ENCODE peak calls at places on chromosomes 13 and 19, in four cellular contexts. B is natural killer cell, A is left ventricle myocardium inferior, J is foreskin fibroblast. Y is an unnamed sample.

GRCh38 chr13:70457474-70457873 is 349.2 kb upstream of the KLHL1 start:
- DNase-seq in A (no peak), B (no peak), J (no peak), Y (no peak)

GRCh38 chr19:6753178-6754031 is 13.8 kb downstream of the SH2D3A start:
- DNase-seq in A (peak), B (peak), J (peak), Y (peak)

GRCh38 chr13:31627097-31627496 is 112.2 kb upstream of the RXFP2 start:
- DNase-seq in A (no peak), B (no peak), J (peak), Y (no peak)

GRCh38 chr13:90532861-90533260 is 814.6 kb upstream of the MIR17HG start:
- DNase-seq in J (no peak), A (no peak), B (no peak), Y (no peak)

GRCh38 chr19:48295458-48295857 is 25.6 kb downstream of the ZNF114 start:
- DNase-seq in J (no peak), B (no peak), A (no peak), Y (no peak)

GRCh38 chr19:41308450-41309224 is 1.3 kb upstream of the CCDC97 start:
- DNase-seq in J (peak), A (peak), B (peak), Y (peak)

GRCh38 chr19:4976412-4977298 is 7.7 kb downstream of the KDM4B start:
- DNase-seq in A (peak), B (peak), J (peak), Y (peak)

GRCh38 chr13:99322297-99323103 is 15.3 kb upstream of the GPR183 start:
- DNase-seq in B (no peak), A (no peak), J (peak), Y (no peak)

GRCh38 chr19:53881482-53882390 is at the start of gene PRKCG:
- DNase-seq in B (peak), J (no peak), A (peak), Y (no peak)

GRCh38 chr19:18660051-18660910 is 23.2 kb upstream of the CRTC1 start:
- DNase-seq in B (no peak), J (peak), A (peak), Y (no peak)

GRCh38 chr13:63025741-63026140 is 1610.1 kb upstream of the PCDH20 start:
- DNase-seq in A (no peak), J (no peak), B (no peak), Y (no peak)

GRCh38 chr19:58307736-58308135 is 2.6 kb downstream of the ERVK3-1 start:
- DNase-seq in A (no peak), J (no peak), B (no peak), Y (no peak)

GRCh38 chr19:15265849-15266248 is 33.6 kb upstream of the EPHX3 start:
- DNase-seq in J (peak), B (no peak), A (peak), Y (no peak)

GRCh38 chr13:76887070-76887563 is 912 bp upstream of the KCTD12 start:
- DNase-seq in J (no peak), B (no peak), A (peak), Y (no peak)

GRCh38 chr13:60583911-60584753 is 187.1 kb downstream of the TDRD3 start:
- DNase-seq in J (peak), B (no peak), A (no peak), Y (no peak)

GRCh38 chr19:19040417-19040816 is 7.0 kb downstream of the ARMC6 start:
- DNase-seq in A (peak), B (no peak), J (peak), Y (no peak)

GRCh38 chr19:42140125-42140754 is 8.0 kb upstream of the POU2F2 start:
- DNase-seq in A (peak), J (peak), B (peak), Y (peak)

GRCh38 chr13:57739791-57740190 is 108.2 kb downstream of the PCDH17 start:
- DNase-seq in A (no peak), B (no peak), J (no peak), Y (no peak)

GRCh38 chr13:112184261-112184660 is 117.3 kb downstream of the SOX1 start:
- DNase-seq in B (no peak), J (no peak), A (no peak), Y (no peak)

GRCh38 chr19:1512671-1513491 is at the start of gene ADAMTSL5:
- DNase-seq in J (peak), A (peak), B (no peak), Y (no peak)

GRCh38 chr19:19562665-19563347 is 24.7 kb downstream of the CILP2 start:
- DNase-seq in J (no peak), B (no peak), A (no peak), Y (no peak)

GRCh38 chr19:50008532-50008931 is 16.6 kb downstream of the VRK3 start:
- DNase-seq in A (peak), B (no peak), J (no peak), Y (no peak)
- TF ChIP-seq CTCF in A (peak), B (no peak), J (peak), Y (no peak)

DNA sequence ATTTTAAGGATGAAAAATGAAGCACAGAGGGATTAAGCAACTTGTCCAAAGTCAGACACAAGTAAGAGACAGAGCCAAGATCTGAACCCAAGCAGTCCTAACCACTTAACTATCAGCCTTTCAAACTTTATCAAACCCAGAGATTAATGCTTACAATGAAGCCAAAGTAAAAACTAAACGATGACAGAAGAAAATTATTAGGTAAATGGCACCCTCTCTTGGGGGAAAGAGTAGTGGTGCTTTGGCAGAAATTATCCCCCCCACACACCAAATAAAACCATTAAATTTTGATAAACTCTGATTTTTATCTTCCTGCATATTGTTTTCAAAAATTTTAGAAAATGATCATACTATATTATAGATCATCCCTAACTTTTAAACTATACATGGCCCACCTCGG is 329.2 kb downstream of the SLC7A1 start:
- DNase-seq in A (no peak), J (no peak), B (no peak), Y (no peak)
- TF ChIP-seq CTCF in A (no peak), J (no peak), B (no peak), Y (no peak)

GRCh38 chr13:27203854-27204253 is 32.2 kb upstream of the USP12 start:
- DNase-seq in A (no peak), B (no peak), J (no peak), Y (no peak)

GRCh38 chr13:27203186-27203585 is 31.6 kb upstream of the USP12 start:
- DNase-seq in J (no peak), B (no peak), A (no peak), Y (no peak)

GRCh38 chr13:27201661-27202060 is 30.1 kb upstream of the USP12 start:
- DNase-seq in J (peak), B (no peak), A (no peak), Y (no peak)

GRCh38 chr13:27200413-27201066 is 28.9 kb upstream of the USP12 start:
- DNase-seq in J (no peak), B (no peak), A (no peak), Y (no peak)

DNA sequence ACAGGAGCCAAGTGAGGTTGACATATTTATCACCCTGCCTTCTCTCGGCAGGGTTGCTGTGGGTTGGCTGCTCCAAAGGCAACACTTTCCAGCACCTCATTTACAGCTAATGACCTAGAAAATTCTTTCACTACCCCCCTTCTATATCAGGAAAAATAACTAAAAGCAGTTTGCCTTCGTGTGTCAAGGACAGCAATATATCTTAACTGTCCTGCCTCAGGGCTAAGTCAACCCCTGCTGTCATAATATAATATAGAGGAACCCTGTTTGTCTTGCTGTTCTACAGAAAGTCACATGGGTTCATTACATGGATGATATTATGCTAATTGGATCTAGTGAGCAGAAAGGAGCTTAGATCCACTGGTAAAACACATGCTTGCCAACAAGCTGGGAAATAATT is 28.1 kb upstream of the USP12 start:
- DNase-seq in B (no peak), J (no peak), A (no peak), Y (no peak)
- TF ChIP-seq CTCF in B (no peak), J (no peak), A (no peak), Y (no peak)

DNA sequence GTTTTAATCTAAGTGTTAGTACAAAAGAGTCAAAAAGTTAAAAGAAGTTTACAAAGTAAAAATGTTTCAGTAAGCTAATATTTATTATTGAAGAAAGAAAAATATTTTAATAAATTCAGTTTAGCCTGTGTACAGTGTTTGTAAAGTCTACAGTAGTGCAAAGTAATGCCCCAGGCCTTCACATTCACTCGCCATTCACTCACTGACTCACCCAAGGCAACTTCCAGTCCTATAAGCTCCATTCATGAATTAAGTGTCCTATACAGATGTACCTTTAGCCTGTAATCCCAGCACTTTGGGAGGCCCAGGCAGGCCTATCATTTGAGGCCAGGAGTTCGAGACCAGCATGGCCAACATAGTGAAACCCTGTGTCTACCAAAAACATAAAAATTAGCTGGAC is 24.1 kb upstream of the AKAP11 start:
- DNase-seq in B (no peak), J (no peak), A (no peak), Y (no peak)
- TF ChIP-seq CTCF in B (no peak), J (no peak), A (no peak), Y (no peak)

GRCh38 chr13:96632536-96633320 is 361.5 kb downstream of the OXGR1 start:
- DNase-seq in J (no peak), B (no peak), A (no peak), Y (no peak)
- TF ChIP-seq CTCF in J (no peak), B (no peak), A (no peak), Y (no peak)

GRCh38 chr19:8831373-8831772 is 731 bp downstream of the ZNF558 start:
- DNase-seq in B (no peak), A (no peak), J (peak), Y (no peak)

GRCh38 chr19:8831832-8832131 is 322 bp downstream of the ZNF558 start:
- DNase-seq in A (no peak), B (no peak), J (no peak), Y (no peak)

GRCh38 chr19:8821748-8822241 is 10.3 kb downstream of the ZNF558 start:
- DNase-seq in J (no peak), B (no peak), A (no peak), Y (no peak)

GRCh38 chr19:8827277-8827676 is 4.8 kb downstream of the ZNF558 start:
- DNase-seq in A (no peak), J (no peak), B (no peak), Y (no peak)

GRCh38 chr19:8826371-8826770 is 5.7 kb downstream of the ZNF558 start:
- DNase-seq in B (no peak), A (no peak), J (no peak), Y (no peak)
- TF ChIP-seq CTCF in B (no peak), A (no peak), J (no peak), Y (no peak)

GRCh38 chr13:48636550-48636949 is 17.2 kb upstream of the CYSLTR2 start:
- DNase-seq in B (no peak), A (no peak), J (peak), Y (no peak)
- TF ChIP-seq CTCF in B (no peak), A (no peak), J (no peak), Y (no peak)

GRCh38 chr19:13526552-13526951 is 20.3 kb upstream of the CACNA1A start:
- DNase-seq in J (no peak), A (no peak), B (no peak), Y (no peak)
- TF ChIP-seq CTCF in J (peak), A (no peak), B (peak), Y (peak)

DNA sequence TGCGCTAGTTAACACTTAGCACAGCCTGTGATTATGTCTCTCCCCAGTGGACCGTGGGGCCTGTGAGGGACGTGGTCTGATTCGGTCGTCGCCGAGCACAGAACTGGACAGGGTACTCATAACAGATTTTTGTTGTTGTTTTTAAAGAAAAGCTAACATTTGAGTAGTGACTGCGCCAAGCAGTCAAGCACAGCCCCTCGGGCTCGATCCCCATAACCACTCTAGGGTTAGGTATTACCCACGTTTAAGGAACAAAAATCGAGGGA is 805 bp upstream of the PTOV1 start:
- DNase-seq in A (no peak), J (no peak), B (no peak), Y (no peak)
- TF ChIP-seq CTCF in A (no peak), J (no peak), B (no peak), Y (no peak)